ENCODE peak calls at places on chromosome 2, in four cellular contexts. Q is pancreas, L is neuronal stem cell, R is astrocyte. E is an unnamed sample.

GRCh38 chr2:183035954-183036669 is 2.1 kb downstream of the NCKAP1 start:
- DNase-seq in Q (no peak), L (no peak), R (no peak), E (no peak)

GRCh38 chr2:120768112-120769048 is 32.7 kb downstream of the GLI2 start:
- DNase-seq in Q (peak), L (no peak), R (no peak), E (no peak)

GRCh38 chr2:152804687-152805408 is 86.4 kb downstream of the ARL6IP6 start:
- DNase-seq in Q (no peak), L (no peak), R (no peak), E (no peak)

GRCh38 chr2:231297108-231297908 is 98.2 kb upstream of the B3GNT7 start:
- DNase-seq in Q (peak), L (peak), R (peak), E (peak)

GRCh38 chr2:230413465-230413864 is 2.5 kb upstream of the SP100 start:
- DNase-seq in Q (no peak), L (no peak), R (no peak), E (no peak)

GRCh38 chr2:228731517-228731916 is 539.6 kb downstream of the PID1 start:
- DNase-seq in Q (no peak), L (no peak), R (peak), E (peak)

GRCh38 chr2:108139521-108139920 is 100.2 kb upstream of the SULT1C3 start:
- DNase-seq in Q (no peak), L (peak), R (peak), E (peak)

GRCh38 chr2:25310690-25310964 is 31.1 kb downstream of the DNMT3A start:
- DNase-seq in Q (no peak), L (no peak), R (no peak), E (no peak)

GRCh38 chr2:240131941-240132650 is 4.0 kb downstream of the COPS9 start:
- DNase-seq in Q (no peak), L (no peak), R (no peak), E (no peak)

GRCh38 chr2:201264472-201265173 is 4.3 kb downstream of the CASP8 start:
- DNase-seq in Q (no peak), L (no peak), R (no peak), E (no peak)

GRCh38 chr2:39289609-39290008 is 45.8 kb upstream of the CDKL4 start:
- DNase-seq in Q (no peak), L (no peak), R (peak), E (peak)

GRCh38 chr2:234128606-234129005 is 78.1 kb downstream of the SPP2 start:
- DNase-seq in Q (no peak), L (no peak), R (no peak), E (no peak)

GRCh38 chr2:73987948-73988700 is 3.4 kb downstream of the TET3 start:
- DNase-seq in Q (no peak), L (no peak), R (no peak), E (no peak)
- H3K4me3 ChIP-seq in Q (peak), L (peak), R (peak), E (no peak)

DNA sequence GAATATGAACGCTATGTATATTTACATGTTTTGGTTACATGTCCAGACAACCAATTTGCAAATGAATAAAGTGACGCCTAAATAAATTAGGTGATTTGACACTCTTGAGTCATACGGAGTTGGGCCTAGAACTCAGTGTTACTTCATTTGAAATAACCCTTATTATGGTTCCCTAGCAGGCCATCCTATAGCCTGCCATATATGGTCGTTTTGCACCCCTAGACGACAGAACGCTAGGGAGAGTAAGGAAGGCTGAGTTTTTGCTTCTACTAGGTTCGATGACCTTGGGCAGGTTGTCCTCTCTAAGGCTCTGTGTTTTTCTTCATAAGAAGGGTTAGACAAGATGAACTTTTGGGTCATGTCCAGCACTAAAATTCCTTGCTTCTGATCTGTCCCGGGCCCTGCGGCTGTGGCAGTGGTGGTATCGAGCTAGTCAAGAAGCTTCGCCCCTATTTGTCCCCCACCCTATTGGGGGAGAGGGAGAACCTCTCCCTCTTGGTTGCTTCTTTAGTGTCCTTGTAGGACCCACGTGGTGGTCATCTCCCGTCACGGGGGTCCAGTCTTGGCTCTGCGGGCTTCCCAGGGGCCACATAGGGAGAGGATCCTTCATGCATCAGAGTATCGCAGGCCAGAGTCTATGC is 574 bp upstream of the EML4 start:
- DNase-seq in Q (no peak), L (no peak), R (no peak), E (no peak)
- H3K4me3 ChIP-seq in Q (peak), L (peak), R (peak), E (peak)

DNA sequence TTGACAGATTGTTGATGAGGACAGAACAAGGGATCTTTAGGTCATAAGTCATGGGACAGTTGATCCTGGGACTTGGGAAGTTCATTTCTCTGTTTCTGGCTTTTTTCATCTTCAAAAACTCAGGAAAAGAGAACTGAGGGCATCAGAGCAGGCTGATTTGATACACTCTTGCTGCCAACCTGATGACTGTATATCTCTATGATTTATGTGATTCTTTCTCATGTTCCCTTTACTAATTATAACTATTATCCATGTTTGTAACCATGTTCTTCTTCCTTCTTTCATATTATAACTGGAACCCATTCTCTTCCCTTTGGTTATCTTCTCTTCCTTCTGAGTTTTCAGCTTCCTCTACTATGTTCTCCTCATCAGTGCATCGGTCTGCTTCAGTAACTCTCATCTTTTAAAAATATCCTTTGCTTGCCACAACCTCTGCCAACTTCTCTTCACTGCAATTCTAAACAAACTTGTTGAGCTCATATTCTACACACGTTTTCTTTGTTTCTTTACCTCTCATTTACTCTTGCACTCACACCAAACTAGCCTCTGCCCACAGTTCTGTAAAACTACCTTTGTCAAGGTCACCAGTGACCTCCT is 13.5 kb downstream of the RASGRP3 start:
- DNase-seq in Q (no peak), L (no peak), R (no peak), E (no peak)
- H3K4me3 ChIP-seq in Q (no peak), L (no peak), R (no peak), E (no peak)

DNA sequence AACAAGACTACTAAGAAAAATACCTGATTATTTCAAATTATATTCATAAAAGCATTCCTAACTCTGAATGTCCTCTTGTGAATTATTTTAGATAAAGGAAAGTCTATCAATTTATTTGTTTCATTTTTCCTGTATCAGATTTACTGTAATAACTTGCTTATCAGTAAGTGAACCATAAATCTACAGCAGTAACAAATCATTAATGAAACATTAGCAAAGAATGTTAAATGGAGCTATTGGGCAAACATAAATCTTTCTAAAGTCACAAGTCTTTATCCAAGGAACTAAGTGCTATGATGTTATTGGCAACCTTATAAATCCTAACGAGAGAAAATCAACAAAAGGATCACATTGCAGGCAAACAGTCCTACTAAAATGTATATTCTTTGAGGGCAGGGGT is 897.1 kb upstream of the FSHR start:
- DNase-seq in Q (no peak), L (no peak), R (no peak), E (no peak)
- H3K4me3 ChIP-seq in Q (no peak), L (no peak), R (no peak), E (no peak)

GRCh38 chr2:60353406-60353800 is 200.1 kb downstream of the BCL11A start:
- DNase-seq in Q (no peak), L (no peak), R (no peak), E (no peak)
- H3K4me3 ChIP-seq in Q (no peak), L (no peak), R (no peak), E (no peak)

DNA sequence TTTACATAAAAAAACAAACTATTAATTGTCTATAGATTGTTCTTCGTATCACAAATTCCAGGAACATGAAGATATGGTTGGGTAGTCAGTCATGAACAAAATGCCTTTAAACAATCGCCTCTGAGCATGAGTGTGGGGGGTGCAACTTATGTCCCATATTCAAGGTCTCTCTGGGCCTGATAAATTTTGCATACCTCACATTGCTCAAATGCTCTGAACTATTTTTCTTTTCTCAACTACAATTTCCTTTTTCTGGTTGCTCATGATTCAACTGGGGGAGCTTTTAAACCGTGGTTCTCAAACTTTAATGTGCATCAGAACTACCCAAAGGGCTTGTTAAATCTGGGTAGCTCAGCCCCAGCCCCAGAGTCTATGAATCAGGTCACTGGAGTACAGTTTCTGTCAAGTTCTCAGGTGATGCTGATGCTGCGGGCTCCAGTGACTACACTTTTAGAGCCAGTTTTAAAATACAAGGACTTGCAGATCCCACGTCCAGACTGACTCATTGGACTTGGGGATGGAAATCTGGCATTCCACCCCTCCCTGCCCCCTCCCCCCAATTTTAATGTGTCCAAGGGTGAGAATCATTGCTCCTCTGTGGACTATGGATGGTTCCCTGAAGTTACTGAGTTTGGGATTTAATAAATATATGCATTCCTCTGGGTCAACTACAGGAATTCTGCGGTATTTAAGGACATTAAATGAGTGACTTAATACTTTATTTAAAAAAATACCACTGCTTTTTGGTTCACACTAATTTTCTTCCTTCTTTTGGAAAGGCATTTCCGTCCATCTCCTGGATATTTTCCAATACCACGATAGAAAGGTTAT is 1.5 kb upstream of the GPD2 start:
- DNase-seq in Q (no peak), L (no peak), R (peak), E (peak)
- H3K4me3 ChIP-seq in Q (peak), L (no peak), R (peak), E (no peak)

GRCh38 chr2:288743-289361 is 961 bp upstream of the ALKAL2 start:
- DNase-seq in Q (peak), L (no peak), R (no peak), E (no peak)
- H3K4me3 ChIP-seq in Q (peak), L (peak), R (peak), E (peak)

GRCh38 chr2:45862843-45863242 is 211.4 kb downstream of the PRKCE start:
- DNase-seq in Q (no peak), L (no peak), R (no peak), E (no peak)

GRCh38 chr2:45859682-45860081 is 208.2 kb downstream of the PRKCE start:
- DNase-seq in Q (no peak), L (no peak), R (no peak), E (no peak)

GRCh38 chr2:45857848-45858520 is 206.5 kb downstream of the PRKCE start:
- DNase-seq in Q (peak), L (no peak), R (no peak), E (no peak)

GRCh38 chr2:45857206-45857605 is 205.7 kb downstream of the PRKCE start:
- DNase-seq in Q (no peak), L (no peak), R (no peak), E (no peak)

GRCh38 chr2:45860136-45861106 is 208.9 kb downstream of the PRKCE start:
- DNase-seq in Q (peak), L (no peak), R (peak), E (peak)
- H3K4me3 ChIP-seq in Q (peak), L (peak), R (peak), E (peak)